ENCODE peak calls at places on chromosomes 4 and X, in eight cellular contexts. One of them, this sample, is unnamed.

GRCh38 chr4:74659576-74660411 is 134.5 kb downstream of the BTC start:
- DNase-seq in OCI-LY7: no peak
- DNase-seq in lung: peak; percentile 59
- DNase-seq in psoas muscle: no peak
- DNase-seq in colonic mucosa: peak; percentile 59
- DNase-seq in esophagus squamous epithelium: no peak
- DNase-seq in AG04449: peak; percentile 93
- DNase-seq in Caco-2: peak; percentile 72
- DNase-seq in this sample: peak; percentile 97

GRCh38 chr4:128716325-128716724 is 93.2 kb upstream of the JADE1 start:
- DNase-seq in esophagus squamous epithelium: no peak
- DNase-seq in colonic mucosa: no peak
- DNase-seq in OCI-LY7: no peak
- DNase-seq in Caco-2: no peak
- DNase-seq in psoas muscle: no peak
- DNase-seq in lung: no peak
- DNase-seq in AG04449: no peak
- DNase-seq in this sample: no peak

GRCh38 chrX:15838017-15838416 is 16.6 kb downstream of the AP1S2 start:
- DNase-seq in psoas muscle: no peak
- DNase-seq in esophagus squamous epithelium: no peak
- DNase-seq in OCI-LY7: peak; percentile 28
- DNase-seq in colonic mucosa: no peak
- DNase-seq in lung: no peak
- DNase-seq in AG04449: no peak
- DNase-seq in Caco-2: no peak
- DNase-seq in this sample: no peak

GRCh38 chr4:102217775-102218174 is 127.5 kb downstream of the SLC39A8 start:
- DNase-seq in colonic mucosa: no peak
- DNase-seq in lung: no peak
- DNase-seq in AG04449: no peak
- DNase-seq in Caco-2: no peak
- DNase-seq in psoas muscle: no peak
- DNase-seq in OCI-LY7: no peak
- DNase-seq in esophagus squamous epithelium: no peak
- DNase-seq in this sample: no peak

GRCh38 chr4:115834441-115834840 is 721.0 kb upstream of the NDST4 start:
- DNase-seq in Caco-2: no peak
- DNase-seq in lung: no peak
- DNase-seq in colonic mucosa: peak; percentile 28
- DNase-seq in esophagus squamous epithelium: no peak
- DNase-seq in psoas muscle: no peak
- DNase-seq in OCI-LY7: no peak
- DNase-seq in AG04449: no peak
- DNase-seq in this sample: no peak

GRCh38 chrX:1094934-1095333 is 117.5 kb downstream of the CRLF2 start:
- DNase-seq in Caco-2: no peak
- DNase-seq in psoas muscle: no peak
- DNase-seq in colonic mucosa: no peak
- DNase-seq in OCI-LY7: no peak
- DNase-seq in lung: no peak
- DNase-seq in esophagus squamous epithelium: no peak
- DNase-seq in AG04449: no peak
- DNase-seq in this sample: no peak

GRCh38 chr4:168923526-168924194 is 86.4 kb downstream of the CBR4 start:
- DNase-seq in esophagus squamous epithelium: no peak
- DNase-seq in colonic mucosa: peak; percentile 73
- DNase-seq in OCI-LY7: peak; percentile 66
- DNase-seq in AG04449: peak; percentile 42
- DNase-seq in lung: peak; percentile 54
- DNase-seq in Caco-2: peak; percentile 54
- DNase-seq in psoas muscle: no peak
- DNase-seq in this sample: peak; percentile 54

GRCh38 chr4:136078971-136079370 is 1453.3 kb downstream of the PCDH18 start:
- DNase-seq in esophagus squamous epithelium: no peak
- DNase-seq in Caco-2: no peak
- DNase-seq in psoas muscle: no peak
- DNase-seq in lung: no peak
- DNase-seq in colonic mucosa: no peak
- DNase-seq in OCI-LY7: no peak
- DNase-seq in AG04449: no peak
- DNase-seq in this sample: peak; percentile 2

GRCh38 chr4:52659722-52660261 is 691 bp upstream of the USP46 start:
- DNase-seq in Caco-2: peak; percentile 41
- DNase-seq in OCI-LY7: peak; percentile 26
- DNase-seq in psoas muscle: peak; percentile 87
- DNase-seq in esophagus squamous epithelium: no peak
- DNase-seq in AG04449: no peak
- DNase-seq in colonic mucosa: peak; percentile 71
- DNase-seq in lung: peak; percentile 53
- DNase-seq in this sample: no peak

GRCh38 chr4:56817840-56818491 is 3.5 kb downstream of the SPINK2 start:
- DNase-seq in OCI-LY7: no peak
- DNase-seq in AG04449: no peak
- DNase-seq in psoas muscle: no peak
- DNase-seq in lung: no peak
- DNase-seq in Caco-2: no peak
- DNase-seq in esophagus squamous epithelium: no peak
- DNase-seq in colonic mucosa: no peak
- DNase-seq in this sample: no peak

GRCh38 chrX:32126997-32127396 is 1055.2 kb upstream of the FTHL17 start:
- DNase-seq in Caco-2: no peak
- DNase-seq in OCI-LY7: no peak
- DNase-seq in psoas muscle: no peak
- DNase-seq in AG04449: no peak
- DNase-seq in esophagus squamous epithelium: no peak
- DNase-seq in lung: no peak
- DNase-seq in colonic mucosa: no peak
- DNase-seq in this sample: no peak

GRCh38 chr4:169620846-169621228 is 459 bp downstream of the CLCN3 start:
- DNase-seq in Caco-2: no peak
- DNase-seq in AG04449: no peak
- DNase-seq in psoas muscle: no peak
- DNase-seq in colonic mucosa: peak; percentile 45
- DNase-seq in lung: no peak
- DNase-seq in esophagus squamous epithelium: no peak
- DNase-seq in OCI-LY7: peak; percentile 41
- DNase-seq in this sample: no peak

GRCh38 chr4:76147454-76148141 is 599 bp downstream of the NUP54 start:
- DNase-seq in colonic mucosa: peak; percentile 73
- DNase-seq in OCI-LY7: peak; percentile 39
- DNase-seq in Caco-2: peak; percentile 80
- DNase-seq in psoas muscle: no peak
- DNase-seq in esophagus squamous epithelium: no peak
- DNase-seq in lung: peak; percentile 54
- DNase-seq in AG04449: no peak
- DNase-seq in this sample: peak; percentile 67

GRCh38 chr4:3399277-3400194 is 42.2 kb upstream of the HGFAC start:
- DNase-seq in psoas muscle: no peak
- DNase-seq in esophagus squamous epithelium: no peak
- DNase-seq in colonic mucosa: no peak
- DNase-seq in Caco-2: no peak
- DNase-seq in AG04449: no peak
- DNase-seq in OCI-LY7: peak; percentile 19
- DNase-seq in lung: no peak
- DNase-seq in this sample: no peak

GRCh38 chr4:13561673-13562072 is 17.4 kb upstream of the NKX3-2 start:
- DNase-seq in lung: no peak
- DNase-seq in OCI-LY7: no peak
- DNase-seq in psoas muscle: no peak
- DNase-seq in esophagus squamous epithelium: no peak
- DNase-seq in AG04449: no peak
- DNase-seq in Caco-2: no peak
- DNase-seq in colonic mucosa: no peak
- DNase-seq in this sample: no peak
- H3K4me3 ChIP-seq in lung: no peak overlapping the region
- H3K4me3 ChIP-seq in OCI-LY7: no peak overlapping the region
- H3K4me3 ChIP-seq in psoas muscle: no peak overlapping the region
- H3K4me3 ChIP-seq in esophagus squamous epithelium: no peak overlapping the region
- H3K4me3 ChIP-seq in AG04449: no peak overlapping the region
- H3K4me3 ChIP-seq in Caco-2: no peak overlapping the region
- H3K4me3 ChIP-seq in colonic mucosa: no peak overlapping the region
- H3K4me3 ChIP-seq in this sample: no peak overlapping the region

GRCh38 chr4:16894406-16894805 is 4.0 kb downstream of the LDB2 start:
- DNase-seq in AG04449: no peak
- DNase-seq in esophagus squamous epithelium: no peak
- DNase-seq in lung: no peak
- DNase-seq in colonic mucosa: no peak
- DNase-seq in Caco-2: no peak
- DNase-seq in OCI-LY7: no peak
- DNase-seq in psoas muscle: no peak
- DNase-seq in this sample: no peak
- H3K4me3 ChIP-seq in AG04449: no peak overlapping the region
- H3K4me3 ChIP-seq in esophagus squamous epithelium: no peak overlapping the region
- H3K4me3 ChIP-seq in lung: no peak overlapping the region
- H3K4me3 ChIP-seq in colonic mucosa: no peak overlapping the region
- H3K4me3 ChIP-seq in Caco-2: no peak overlapping the region
- H3K4me3 ChIP-seq in OCI-LY7: no peak overlapping the region
- H3K4me3 ChIP-seq in psoas muscle: peak overlapping the region; percentile 66
- H3K4me3 ChIP-seq in this sample: no peak overlapping the region

GRCh38 chrX:107470198-107470597 is 20.7 kb downstream of the FRMPD3 start:
- DNase-seq in AG04449: no peak
- DNase-seq in colonic mucosa: no peak
- DNase-seq in lung: no peak
- DNase-seq in esophagus squamous epithelium: no peak
- DNase-seq in psoas muscle: no peak
- DNase-seq in Caco-2: no peak
- DNase-seq in OCI-LY7: peak; percentile 64
- DNase-seq in this sample: no peak

GRCh38 chrX:107470971-107471370 is 21.5 kb downstream of the FRMPD3 start:
- DNase-seq in psoas muscle: no peak
- DNase-seq in OCI-LY7: no peak
- DNase-seq in AG04449: no peak
- DNase-seq in esophagus squamous epithelium: no peak
- DNase-seq in Caco-2: no peak
- DNase-seq in lung: no peak
- DNase-seq in colonic mucosa: no peak
- DNase-seq in this sample: no peak

GRCh38 chrX:107467271-107467670 is 17.8 kb downstream of the FRMPD3 start:
- DNase-seq in AG04449: no peak
- DNase-seq in OCI-LY7: no peak
- DNase-seq in Caco-2: no peak
- DNase-seq in psoas muscle: no peak
- DNase-seq in lung: no peak
- DNase-seq in colonic mucosa: no peak
- DNase-seq in esophagus squamous epithelium: no peak
- DNase-seq in this sample: no peak

DNA sequence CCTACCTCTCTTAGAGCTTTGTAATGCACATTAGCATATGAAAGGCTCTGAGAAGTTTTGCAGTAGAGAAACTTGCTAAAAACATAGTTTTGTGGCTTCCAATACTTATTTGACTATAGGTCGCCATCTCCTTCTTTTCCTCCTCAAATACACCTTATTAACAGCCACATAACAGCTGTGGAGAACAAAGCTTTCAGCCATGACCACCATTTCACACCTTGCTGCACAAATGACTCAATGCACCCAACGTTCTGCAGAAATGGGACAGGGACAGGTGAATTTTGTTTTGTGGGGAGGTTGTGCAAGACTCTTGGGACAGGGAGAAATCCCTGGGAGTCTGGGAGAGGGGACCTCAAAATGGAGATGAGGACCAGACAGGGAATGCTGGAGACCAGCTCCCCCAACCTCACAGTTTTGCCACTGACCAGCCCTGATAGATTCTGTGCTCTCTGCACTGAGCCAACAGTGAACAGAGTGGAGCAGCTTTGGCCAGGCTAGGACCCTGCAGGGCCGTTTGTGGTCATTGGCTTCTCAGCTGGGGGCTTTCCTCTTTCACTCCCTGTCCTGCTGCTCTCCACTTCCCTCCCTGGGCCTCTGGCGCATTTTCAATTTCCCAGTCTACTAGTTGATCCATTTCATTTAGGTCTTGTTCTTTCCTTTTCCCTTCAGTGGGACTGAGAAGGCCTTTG is 16.6 kb downstream of the FRMPD3 start:
- DNase-seq in colonic mucosa: no peak
- DNase-seq in esophagus squamous epithelium: no peak
- DNase-seq in Caco-2: no peak
- DNase-seq in psoas muscle: no peak
- DNase-seq in lung: no peak
- DNase-seq in AG04449: no peak
- DNase-seq in OCI-LY7: peak; percentile 82
- DNase-seq in this sample: no peak
- H3K4me3 ChIP-seq in colonic mucosa: no peak overlapping the region
- H3K4me3 ChIP-seq in esophagus squamous epithelium: no peak overlapping the region
- H3K4me3 ChIP-seq in Caco-2: no peak overlapping the region
- H3K4me3 ChIP-seq in psoas muscle: no peak overlapping the region
- H3K4me3 ChIP-seq in lung: no peak overlapping the region
- H3K4me3 ChIP-seq in AG04449: no peak overlapping the region
- H3K4me3 ChIP-seq in OCI-LY7: peak overlapping the region; percentile 61
- H3K4me3 ChIP-seq in this sample: no peak overlapping the region

GRCh38 chrX:153884136-153885076 is 1.6 kb downstream of the L1CAM start:
- DNase-seq in colonic mucosa: no peak
- DNase-seq in OCI-LY7: no peak
- DNase-seq in esophagus squamous epithelium: no peak
- DNase-seq in AG04449: no peak
- DNase-seq in Caco-2: no peak
- DNase-seq in psoas muscle: peak; percentile 40
- DNase-seq in lung: no peak
- DNase-seq in this sample: no peak

GRCh38 chrX:153885208-153885787 is 675 bp downstream of the L1CAM start:
- DNase-seq in colonic mucosa: no peak
- DNase-seq in OCI-LY7: no peak
- DNase-seq in AG04449: no peak
- DNase-seq in psoas muscle: peak; percentile 50
- DNase-seq in lung: no peak
- DNase-seq in esophagus squamous epithelium: no peak
- DNase-seq in Caco-2: no peak
- DNase-seq in this sample: no peak

GRCh38 chrX:153882086-153882498 is 3.9 kb downstream of the L1CAM start:
- DNase-seq in colonic mucosa: no peak
- DNase-seq in Caco-2: peak; percentile 84
- DNase-seq in OCI-LY7: no peak
- DNase-seq in lung: no peak
- DNase-seq in psoas muscle: no peak
- DNase-seq in AG04449: no peak
- DNase-seq in esophagus squamous epithelium: no peak
- DNase-seq in this sample: no peak

GRCh38 chrX:153882557-153882956 is 3.4 kb downstream of the L1CAM start:
- DNase-seq in AG04449: no peak
- DNase-seq in lung: no peak
- DNase-seq in Caco-2: no peak
- DNase-seq in OCI-LY7: no peak
- DNase-seq in esophagus squamous epithelium: no peak
- DNase-seq in psoas muscle: no peak
- DNase-seq in colonic mucosa: no peak
- DNase-seq in this sample: no peak

DNA sequence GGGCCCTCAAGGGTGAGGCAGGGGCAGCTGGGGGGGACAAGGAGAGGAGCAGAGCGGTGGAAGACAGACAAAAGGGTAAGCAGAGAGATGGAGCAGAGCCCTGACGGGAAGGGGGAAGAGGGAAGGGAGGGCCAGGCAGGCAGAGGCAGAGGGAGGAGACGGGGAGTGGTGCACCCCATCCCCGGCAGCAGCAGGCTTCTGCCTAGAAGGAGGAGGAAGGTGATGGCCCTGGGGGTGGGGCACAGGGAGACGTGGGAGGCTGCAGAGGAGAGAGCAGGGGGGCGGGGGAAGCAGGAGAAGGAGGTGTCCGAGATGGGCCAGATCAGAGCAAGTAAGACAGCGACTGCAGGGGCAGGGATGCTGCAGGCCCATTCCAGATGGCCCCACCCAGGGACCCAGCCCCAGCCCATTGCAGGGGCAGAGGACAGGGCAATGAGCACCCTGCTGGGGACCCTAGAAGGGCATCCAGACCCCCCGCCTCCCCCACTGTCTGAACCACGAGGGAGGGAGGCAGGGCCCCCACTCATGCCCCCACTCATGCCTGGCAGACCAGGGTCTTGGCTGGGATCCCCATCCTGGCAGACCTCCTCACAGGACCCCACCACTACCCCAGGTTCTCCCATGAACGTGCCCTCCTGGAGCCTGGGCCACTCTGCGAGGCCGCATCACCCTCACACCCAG is 2.7 kb downstream of the L1CAM start:
- DNase-seq in psoas muscle: no peak
- DNase-seq in lung: no peak
- DNase-seq in Caco-2: no peak
- DNase-seq in OCI-LY7: no peak
- DNase-seq in colonic mucosa: no peak
- DNase-seq in esophagus squamous epithelium: no peak
- DNase-seq in AG04449: no peak
- DNase-seq in this sample: no peak
- H3K4me3 ChIP-seq in psoas muscle: no peak overlapping the region
- H3K4me3 ChIP-seq in lung: no peak overlapping the region
- H3K4me3 ChIP-seq in Caco-2: no peak overlapping the region
- H3K4me3 ChIP-seq in OCI-LY7: no peak overlapping the region
- H3K4me3 ChIP-seq in colonic mucosa: no peak overlapping the region
- H3K4me3 ChIP-seq in esophagus squamous epithelium: no peak overlapping the region
- H3K4me3 ChIP-seq in AG04449: no peak overlapping the region
- H3K4me3 ChIP-seq in this sample: no peak overlapping the region